ENCODE peak calls at places on chromosome 17, in nine cellular contexts. X is Calu3; R is KG1; C is stimulated activated CD8-positive, alpha-beta memory T cell treated with anti-CD3 and anti-CD28 coated beads, Interleukin-15, amount 100 ng/mL, for 48 hours; G is astrocyte of the hippocampus; Q is NCI-H1930; S is IMR-90; M is HEK293T; F is NCI-H1694. U is an unnamed sample.

GRCh38 chr17:72812823-72813222 is 279.7 kb downstream of the SLC39A11 start:
- DNase-seq in X (no peak), R (no peak), C (no peak), G (peak), Q (no peak), S (peak), M (no peak), F (no peak), U (no peak)

GRCh38 chr17:62792122-62792800 is 15.9 kb downstream of the MARCHF10 start:
- DNase-seq in X (peak), R (no peak), C (no peak), G (peak), Q (no peak), S (peak), M (no peak), F (no peak), U (no peak)

GRCh38 chr17:65219124-65219523 is 82.0 kb downstream of the RGS9 start:
- DNase-seq in X (no peak), R (no peak), C (no peak), G (no peak), Q (no peak), S (no peak), M (no peak), F (no peak), U (peak)

GRCh38 chr17:8739104-8739503 is 5.5 kb downstream of the CCDC42 start:
- DNase-seq in X (no peak), R (no peak), C (no peak), G (peak), Q (no peak), S (no peak), M (no peak), F (no peak), U (no peak)

GRCh38 chr17:9899280-9900018 is 5.6 kb downstream of the RCVRN start:
- DNase-seq in X (no peak), R (no peak), C (no peak), G (no peak), Q (no peak), S (no peak), M (no peak), F (no peak), U (no peak)

GRCh38 chr17:66675991-66676371 is 158.9 kb upstream of the CACNG5 start:
- DNase-seq in X (peak), R (no peak), C (no peak), G (peak), Q (no peak), S (no peak), M (no peak), F (no peak), U (peak)

GRCh38 chr17:33234930-33235685 is 58.0 kb downstream of the ASIC2 start:
- DNase-seq in X (no peak), R (no peak), C (peak), G (peak), Q (no peak), S (peak), M (no peak), F (no peak), U (no peak)

GRCh38 chr17:55762086-55762858 is 11.4 kb downstream of the PCTP start:
- DNase-seq in X (no peak), R (no peak), C (no peak), G (no peak), Q (no peak), S (no peak), M (no peak), F (no peak), U (no peak)

GRCh38 chr17:10754109-10754508 is 24.3 kb upstream of the TMEM220 start:
- DNase-seq in X (peak), R (no peak), C (no peak), G (peak), Q (no peak), S (peak), M (peak), F (peak), U (peak)

GRCh38 chr17:47727704-47728036 is 5.4 kb upstream of the TBX21 start:
- DNase-seq in X (no peak), R (no peak), C (no peak), G (no peak), Q (no peak), S (no peak), M (no peak), F (no peak), U (peak)

GRCh38 chr17:7997186-7997585 is 5.2 kb upstream of the GUCY2D start:
- DNase-seq in X (peak), R (peak), C (no peak), G (no peak), Q (no peak), S (peak), M (peak), F (peak), U (no peak)

GRCh38 chr17:75003070-75003956 is 9.2 kb upstream of the MRPL58 start:
- DNase-seq in X (no peak), R (no peak), C (no peak), G (no peak), Q (no peak), S (no peak), M (no peak), F (no peak), U (no peak)

GRCh38 chr17:66942453-66943264 is 21.8 kb upstream of the CACNG4 start:
- DNase-seq in X (no peak), R (no peak), C (no peak), G (no peak), Q (no peak), S (no peak), M (no peak), F (no peak), U (no peak)

GRCh38 chr17:49646391-49647255 is 31.3 kb downstream of the SPOP start:
- DNase-seq in X (peak), R (no peak), C (peak), G (peak), Q (no peak), S (peak), M (no peak), F (no peak), U (no peak)

GRCh38 chr17:51121620-51122472 is 1.2 kb upstream of the SPAG9 start:
- DNase-seq in X (peak), R (no peak), C (peak), G (peak), Q (peak), S (peak), M (peak), F (no peak), U (peak)

GRCh38 chr17:40333781-40334453 is 24.9 kb downstream of the RARA start:
- DNase-seq in X (no peak), R (no peak), C (no peak), G (no peak), Q (no peak), S (no peak), M (no peak), F (no peak), U (no peak)

GRCh38 chr17:12519956-12520594 is 145.6 kb upstream of the MYOCD start:
- DNase-seq in X (no peak), R (no peak), C (no peak), G (peak), Q (no peak), S (no peak), M (no peak), F (no peak), U (no peak)

GRCh38 chr17:3993493-3994220 is 29.4 kb upstream of the ATP2A3 start:
- DNase-seq in X (no peak), R (no peak), C (no peak), G (no peak), Q (no peak), S (no peak), M (no peak), F (no peak), U (no peak)

GRCh38 chr17:82297804-82298537 is 19.4 kb downstream of the CD7 start:
- DNase-seq in X (peak), R (peak), C (peak), G (peak), Q (no peak), S (peak), M (no peak), F (no peak), U (no peak)

GRCh38 chr17:78129385-78130079 is 977 bp upstream of the TMC6 start:
- DNase-seq in X (no peak), R (no peak), C (no peak), G (no peak), Q (no peak), S (no peak), M (no peak), F (no peak), U (no peak)

GRCh38 chr17:61511480-61512182 is 59.4 kb downstream of the TBX4 start:
- DNase-seq in X (no peak), R (no peak), C (no peak), G (no peak), Q (no peak), S (no peak), M (no peak), F (no peak), U (no peak)

GRCh38 chr17:64443086-64443760 is 5.7 kb upstream of the MILR1 start:
- DNase-seq in X (peak), R (no peak), C (no peak), G (no peak), Q (no peak), S (no peak), M (no peak), F (no peak), U (no peak)

GRCh38 chr17:75288784-75289121 is 480 bp downstream of the SLC25A19 start:
- DNase-seq in X (peak), R (peak), C (peak), G (no peak), Q (no peak), S (no peak), M (peak), F (peak), U (peak)

GRCh38 chr17:77488531-77489238 is 347.9 kb downstream of the SEC14L1 start:
- DNase-seq in X (no peak), R (no peak), C (no peak), G (no peak), Q (no peak), S (peak), M (no peak), F (no peak), U (no peak)

GRCh38 chr17:17019891-17020456 is 22.3 kb upstream of the MPRIP start:
- DNase-seq in X (no peak), R (no peak), C (no peak), G (no peak), Q (no peak), S (no peak), M (no peak), F (no peak), U (no peak)

GRCh38 chr17:51428668-51429486 is 168.5 kb downstream of the UTP18 start:
- DNase-seq in X (no peak), R (no peak), C (no peak), G (peak), Q (no peak), S (no peak), M (no peak), F (no peak), U (no peak)

GRCh38 chr17:73932216-73932749 is 271.2 kb upstream of the RPL38 start:
- DNase-seq in X (no peak), R (no peak), C (no peak), G (no peak), Q (no peak), S (no peak), M (no peak), F (no peak), U (no peak)

GRCh38 chr17:59623151-59623550 is 3.5 kb downstream of the CLTC start:
- DNase-seq in X (no peak), R (no peak), C (no peak), G (no peak), Q (no peak), S (no peak), M (no peak), F (no peak), U (no peak)

GRCh38 chr17:17366941-17367885 is 64.0 kb downstream of the NT5M start:
- DNase-seq in X (no peak), R (no peak), C (no peak), G (no peak), Q (no peak), S (no peak), M (no peak), F (no peak), U (no peak)

GRCh38 chr17:17455173-17455572 is 21.6 kb upstream of the MED9 start:
- DNase-seq in X (no peak), R (no peak), C (no peak), G (no peak), Q (no peak), S (no peak), M (no peak), F (no peak), U (no peak)

GRCh38 chr17:74288785-74289184 is 14.8 kb downstream of the DNAI2 start:
- DNase-seq in X (no peak), R (no peak), C (peak), G (no peak), Q (no peak), S (no peak), M (no peak), F (no peak), U (no peak)

GRCh38 chr17:80742581-80743180 is 198.0 kb downstream of the RPTOR start:
- DNase-seq in X (no peak), R (no peak), C (no peak), G (no peak), Q (no peak), S (no peak), M (no peak), F (no peak), U (no peak)

GRCh38 chr17:45222273-45222993 is 748 bp downstream of the FMNL1 start:
- DNase-seq in X (no peak), R (no peak), C (no peak), G (no peak), Q (no peak), S (no peak), M (no peak), F (no peak), U (peak)

GRCh38 chr17:42387221-42387657 is 1.0 kb downstream of the STAT3 start:
- DNase-seq in X (no peak), R (no peak), C (no peak), G (peak), Q (no peak), S (peak), M (no peak), F (no peak), U (no peak)

GRCh38 chr17:74981318-74981978 is 6.0 kb upstream of the CDR2L start:
- DNase-seq in X (no peak), R (no peak), C (no peak), G (no peak), Q (no peak), S (no peak), M (no peak), F (no peak), U (no peak)

GRCh38 chr17:339193-340061 is 13.2 kb downstream of the RPH3AL start:
- DNase-seq in X (no peak), R (no peak), C (no peak), G (no peak), Q (no peak), S (no peak), M (no peak), F (no peak), U (no peak)

GRCh38 chr17:69828087-69828486 is 246.9 kb upstream of the KCNJ16 start:
- DNase-seq in X (no peak), R (no peak), C (no peak), G (peak), Q (no peak), S (peak), M (no peak), F (no peak), U (no peak)

GRCh38 chr17:16880843-16881230 is 91.1 kb downstream of the TNFRSF13B start:
- DNase-seq in X (no peak), R (no peak), C (no peak), G (no peak), Q (no peak), S (no peak), M (no peak), F (no peak), U (no peak)